ENCODE peak calls at places on chromosome 16, in ten cellular contexts. One of them, this sample, is unnamed.

GRCh38 chr16:88373927-88374492 is 8.7 kb upstream of the ZNF469 start:
- DNase-seq in iris pigment epithelial cell: no peak
- DNase-seq in K562: no peak
- DNase-seq in NCI-H1105: no peak
- DNase-seq in NCI-H1048: no peak
- DNase-seq in fibroblast of the conjunctiva: no peak
- DNase-seq in AG20443: no peak
- DNase-seq in GM03348: no peak
- DNase-seq in NCI-H187: no peak
- DNase-seq in T follicular helper cell: no peak
- DNase-seq in this sample: no peak

GRCh38 chr16:53022374-53022773 is 30.3 kb downstream of the CHD9NB start:
- DNase-seq in iris pigment epithelial cell: peak
- DNase-seq in NCI-H1048: no peak
- DNase-seq in NCI-H1105: peak
- DNase-seq in NCI-H187: peak
- DNase-seq in T follicular helper cell: no peak
- DNase-seq in GM03348: peak
- DNase-seq in K562: peak
- DNase-seq in AG20443: peak
- DNase-seq in fibroblast of the conjunctiva: peak
- DNase-seq in this sample: peak

GRCh38 chr16:71564377-71564967 is 12.4 kb downstream of the TAT start:
- DNase-seq in T follicular helper cell: no peak
- DNase-seq in NCI-H1105: no peak
- DNase-seq in GM03348: peak
- DNase-seq in fibroblast of the conjunctiva: no peak
- DNase-seq in NCI-H1048: no peak
- DNase-seq in NCI-H187: no peak
- DNase-seq in K562: no peak
- DNase-seq in iris pigment epithelial cell: no peak
- DNase-seq in AG20443: no peak
- DNase-seq in this sample: no peak

GRCh38 chr16:10729649-10730048 is 14.0 kb upstream of the NUBP1 start:
- DNase-seq in NCI-H1105: no peak
- DNase-seq in AG20443: peak
- DNase-seq in GM03348: peak
- DNase-seq in T follicular helper cell: no peak
- DNase-seq in NCI-H1048: no peak
- DNase-seq in iris pigment epithelial cell: peak
- DNase-seq in NCI-H187: no peak
- DNase-seq in K562: no peak
- DNase-seq in fibroblast of the conjunctiva: peak
- DNase-seq in this sample: no peak

GRCh38 chr16:83538707-83539106 is 269.1 kb upstream of the HSBP1 start:
- DNase-seq in T follicular helper cell: no peak
- DNase-seq in NCI-H1048: no peak
- DNase-seq in fibroblast of the conjunctiva: no peak
- DNase-seq in GM03348: no peak
- DNase-seq in iris pigment epithelial cell: no peak
- DNase-seq in NCI-H1105: no peak
- DNase-seq in NCI-H187: no peak
- DNase-seq in AG20443: no peak
- DNase-seq in K562: no peak
- DNase-seq in this sample: no peak

GRCh38 chr16:69345923-69346322 is 5.7 kb downstream of the TMED6 start:
- DNase-seq in AG20443: no peak
- DNase-seq in NCI-H1105: no peak
- DNase-seq in NCI-H1048: no peak
- DNase-seq in K562: no peak
- DNase-seq in GM03348: no peak
- DNase-seq in NCI-H187: no peak
- DNase-seq in T follicular helper cell: no peak
- DNase-seq in fibroblast of the conjunctiva: no peak
- DNase-seq in iris pigment epithelial cell: no peak
- DNase-seq in this sample: no peak

GRCh38 chr16:86215233-86215978 is 294.9 kb upstream of the FOXF1 start:
- DNase-seq in fibroblast of the conjunctiva: no peak
- DNase-seq in NCI-H1105: no peak
- DNase-seq in T follicular helper cell: no peak
- DNase-seq in NCI-H187: no peak
- DNase-seq in AG20443: no peak
- DNase-seq in GM03348: no peak
- DNase-seq in NCI-H1048: no peak
- DNase-seq in iris pigment epithelial cell: no peak
- DNase-seq in K562: no peak
- DNase-seq in this sample: no peak

GRCh38 chr16:23354246-23354645 is 52.1 kb downstream of the SCNN1B start:
- DNase-seq in GM03348: no peak
- DNase-seq in NCI-H1048: no peak
- DNase-seq in NCI-H1105: no peak
- DNase-seq in fibroblast of the conjunctiva: no peak
- DNase-seq in AG20443: no peak
- DNase-seq in iris pigment epithelial cell: no peak
- DNase-seq in NCI-H187: no peak
- DNase-seq in T follicular helper cell: no peak
- DNase-seq in K562: no peak
- DNase-seq in this sample: no peak

GRCh38 chr16:26605872-26606271 is 460.9 kb upstream of the C16orf82 start:
- DNase-seq in GM03348: no peak
- DNase-seq in NCI-H1048: no peak
- DNase-seq in NCI-H1105: peak
- DNase-seq in iris pigment epithelial cell: no peak
- DNase-seq in fibroblast of the conjunctiva: no peak
- DNase-seq in NCI-H187: peak
- DNase-seq in T follicular helper cell: no peak
- DNase-seq in AG20443: no peak
- DNase-seq in K562: no peak
- DNase-seq in this sample: no peak

GRCh38 chr16:48276102-48276501 is 28.8 kb upstream of the ABCC11 start:
- DNase-seq in T follicular helper cell: no peak
- DNase-seq in fibroblast of the conjunctiva: no peak
- DNase-seq in NCI-H187: no peak
- DNase-seq in GM03348: no peak
- DNase-seq in NCI-H1048: no peak
- DNase-seq in iris pigment epithelial cell: peak
- DNase-seq in AG20443: no peak
- DNase-seq in K562: no peak
- DNase-seq in NCI-H1105: no peak
- DNase-seq in this sample: peak

This sample was measured in foreskin melanocyte.